ENCODE peak calls at places on chromosomes 1 and 21, in seven cellular contexts. I, D, L, Z, R, G and W are unnamed samples.

GRCh38 chr1:43548285-43549271 is 17.9 kb downstream of the PTPRF start:
- DNase-seq in I (no peak), D (no peak), L (no peak), Z (no peak), R (peak; percentile 77), G (no peak), W (no peak)

GRCh38 chr1:209383907-209384709 is 199.4 kb upstream of the CAMK1G start:
- DNase-seq in I (no peak), D (no peak), L (no peak), Z (no peak), R (no peak), G (no peak), W (no peak)

GRCh38 chr1:109669246-109669948 is 1.5 kb downstream of the GSTM2 start:
- DNase-seq in I (no peak), D (peak; percentile 93), L (no peak), Z (no peak), R (no peak), G (no peak), W (no peak)

GRCh38 chr1:42943166-42943565 is 15.5 kb downstream of the SLC2A1 start:
- DNase-seq in I (no peak), D (no peak), L (no peak), Z (peak; percentile 75), R (peak; percentile 93), G (no peak), W (no peak)

GRCh38 chr21:32131960-32132359 is 146.9 kb downstream of the MIS18A start:
- DNase-seq in I (no peak), D (no peak), L (no peak), Z (peak; percentile 23), R (peak; percentile 37), G (peak; percentile 3), W (peak; percentile 9)

GRCh38 chr1:43036457-43036827 is 77.8 kb upstream of the SLC2A1 start:
- DNase-seq in I (no peak), D (no peak), L (no peak), Z (no peak), R (no peak), G (no peak), W (no peak)

GRCh38 chr1:167950569-167950968 is 13.7 kb upstream of the MPC2 start:
- DNase-seq in I (no peak), D (no peak), L (no peak), Z (no peak), R (no peak), G (no peak), W (no peak)

GRCh38 chr1:229596961-229597699 is 28.8 kb downstream of the TAF5L start:
- DNase-seq in I (peak; percentile 52), D (no peak), L (no peak), Z (peak; percentile 77), R (peak; percentile 24), G (peak; percentile 34), W (peak; percentile 59)

GRCh38 chr1:236619398-236619797 is 15.1 kb upstream of the HEATR1 start:
- DNase-seq in I (no peak), D (no peak), L (no peak), Z (no peak), R (no peak), G (no peak), W (peak; percentile 3)

GRCh38 chr1:115133440-115133839 is 44.1 kb upstream of the TSPAN2 start:
- DNase-seq in I (no peak), D (no peak), L (no peak), Z (peak; percentile 85), R (peak; percentile 86), G (no peak), W (no peak)

GRCh38 chr1:203450541-203451149 is 25.0 kb upstream of the PRELP start:
- DNase-seq in I (no peak), D (no peak), L (no peak), Z (no peak), R (no peak), G (no peak), W (no peak)

GRCh38 chr1:96145486-96145885 is 576.1 kb upstream of the PTBP2 start:
- DNase-seq in I (no peak), D (no peak), L (no peak), Z (no peak), R (no peak), G (no peak), W (no peak)

GRCh38 chr21:16302851-16303282 is 573.1 kb downstream of the USP25 start:
- DNase-seq in I (no peak), D (no peak), L (no peak), Z (peak; percentile 95), R (peak; percentile 16), G (peak; percentile 46), W (peak; percentile 81)

GRCh38 chr1:2233997-2234761 is 6.1 kb downstream of the SKI start:
- DNase-seq in I (peak; percentile 80), D (peak; percentile 70), L (peak; percentile 62), Z (peak; percentile 68), R (peak; percentile 82), G (peak; percentile 89), W (peak; percentile 89)

GRCh38 chr21:26070822-26071425 is 99.6 kb downstream of the APP start:
- DNase-seq in I (peak; percentile 6), D (no peak), L (no peak), Z (peak; percentile 47), R (peak; percentile 59), G (peak; percentile 16), W (peak; percentile 37)

GRCh38 chr1:20255666-20256065 is 35.0 kb upstream of the VWA5B1 start:
- DNase-seq in I (no peak), D (no peak), L (no peak), Z (peak; percentile 76), R (peak; percentile 56), G (peak; percentile 13), W (peak; percentile 32)

GRCh38 chr1:247324913-247325312 is 6.8 kb downstream of the ZNF496 start:
- DNase-seq in I (no peak), D (no peak), L (no peak), Z (no peak), R (no peak), G (no peak), W (no peak)

GRCh38 chr21:39441502-39442475 is 3.8 kb downstream of the LCA5L start:
- DNase-seq in I (no peak), D (peak; percentile 9), L (no peak), Z (peak; percentile 32), R (peak; percentile 70), G (no peak), W (no peak)

GRCh38 chr1:182060877-182061276 is 635 bp downstream of the ZNF648 start:
- DNase-seq in I (no peak), D (no peak), L (no peak), Z (no peak), R (no peak), G (no peak), W (no peak)

GRCh38 chr1:225944951-225945350 is 3.9 kb upstream of the LEFTY2 start:
- DNase-seq in I (no peak), D (no peak), L (no peak), Z (no peak), R (no peak), G (no peak), W (no peak)

GRCh38 chr1:109823543-109824348 is 60.0 kb upstream of the EPS8L3 start:
- DNase-seq in I (no peak), D (no peak), L (no peak), Z (peak; percentile 55), R (peak; percentile 70), G (no peak), W (no peak)

GRCh38 chr1:66231162-66232077 is 302.5 kb upstream of the SGIP1 start:
- DNase-seq in I (peak; percentile 31), D (no peak), L (no peak), Z (peak; percentile 42), R (peak; percentile 93), G (peak; percentile 25), W (peak; percentile 55)

GRCh38 chr1:211632808-211633522 is 42.5 kb downstream of the NEK2 start:
- DNase-seq in I (no peak), D (no peak), L (no peak), Z (peak; percentile 97), R (peak; percentile 89), G (peak; percentile 82), W (peak; percentile 83)

GRCh38 chr1:80155371-80155770 is 1148.8 kb upstream of the ADGRL4 start:
- DNase-seq in I (no peak), D (no peak), L (no peak), Z (no peak), R (peak; percentile 34), G (no peak), W (no peak)

GRCh38 chr1:153921803-153922075 is 1.0 kb downstream of the GATAD2B start:
- DNase-seq in I (no peak), D (no peak), L (no peak), Z (no peak), R (no peak), G (no peak), W (no peak)

GRCh38 chr1:182784556-182785171 is 4.9 kb upstream of the NPL start:
- DNase-seq in I (no peak), D (peak; percentile 48), L (no peak), Z (no peak), R (peak; percentile 57), G (peak; percentile 13), W (no peak)

GRCh38 chr1:24351918-24352637 is 32.9 kb downstream of the GRHL3 start:
- DNase-seq in I (no peak), D (no peak), L (no peak), Z (peak; percentile 17), R (no peak), G (no peak), W (no peak)

GRCh38 chr21:35448876-35449599 is 399.9 kb upstream of the RUNX1 start:
- DNase-seq in I (no peak), D (no peak), L (no peak), Z (no peak), R (no peak), G (no peak), W (no peak)

GRCh38 chr1:115062542-115063004 is 26.7 kb downstream of the TSPAN2 start:
- DNase-seq in I (no peak), D (peak; percentile 46), L (no peak), Z (peak; percentile 87), R (peak; percentile 76), G (no peak), W (no peak)

GRCh38 chr1:201357636-201358348 is 19.7 kb downstream of the TNNT2 start:
- DNase-seq in I (no peak), D (no peak), L (no peak), Z (no peak), R (no peak), G (no peak), W (no peak)

GRCh38 chr1:234214129-234214910 is 158.9 kb upstream of the COA6 start:
- DNase-seq in I (no peak), D (no peak), L (no peak), Z (peak; percentile 60), R (peak; percentile 15), G (no peak), W (no peak)

GRCh38 chr1:90720137-90720636 is 3.1 kb upstream of the BARHL2 start:
- DNase-seq in I (no peak), D (no peak), L (no peak), Z (no peak), R (no peak), G (no peak), W (no peak)

GRCh38 chr1:58190614-58191013 is 355.9 kb downstream of the OMA1 start:
- DNase-seq in I (no peak), D (no peak), L (no peak), Z (no peak), R (no peak), G (no peak), W (no peak)

GRCh38 chr1:223657978-223658377 is 7.5 kb downstream of the CAPN8 start:
- DNase-seq in I (no peak), D (no peak), L (no peak), Z (no peak), R (no peak), G (no peak), W (no peak)

GRCh38 chr1:31703431-31704260 is at the start of gene COL16A1:
- DNase-seq in I (no peak), D (no peak), L (no peak), Z (peak; percentile 49), R (no peak), G (no peak), W (no peak)

GRCh38 chr21:45357436-45358260 is 47.3 kb upstream of the COL18A1 start:
- DNase-seq in I (no peak), D (no peak), L (no peak), Z (no peak), R (no peak), G (no peak), W (no peak)